ENCODE peak calls at places on chromosomes 6 and 20, in seven cellular contexts. K is GM12878, P is transverse colon, W is endothelial cell of umbilical vein, C is K562, I is HCT116, Z is GM12891. A is an unnamed sample.

GRCh38 chr6:64932486-64932885 is 774.5 kb downstream of the EYS start:
- DNase-seq in K (no peak), C (no peak), P (no peak), Z (no peak), I (no peak), W (peak), A (no peak)

GRCh38 chr20:45036044-45036755 is 64.7 kb downstream of the KCNS1 start:
- DNase-seq in K (no peak), C (peak), Z (no peak), I (peak), W (peak), P (no peak), A (no peak)

GRCh38 chr6:47752801-47753200 is 29.0 kb upstream of the OPN5 start:
- DNase-seq in K (no peak), P (no peak), Z (no peak), W (no peak), I (no peak), C (no peak), A (no peak)

GRCh38 chr6:134123666-134124208 is 71.3 kb upstream of the SLC2A12 start:
- DNase-seq in Z (no peak), W (peak), P (no peak), K (peak), C (peak), I (peak), A (no peak)

GRCh38 chr20:34715384-34715783 is 11.2 kb downstream of the TP53INP2 start:
- DNase-seq in P (no peak), C (no peak), W (no peak), K (no peak), I (no peak), Z (no peak), A (no peak)

GRCh38 chr20:3777726-3778629 is 3.3 kb downstream of the SPEF1 start:
- DNase-seq in W (peak), Z (no peak), P (peak), C (no peak), I (no peak), K (no peak), A (peak)

GRCh38 chr6:147207851-147208754 is 3.9 kb downstream of the STXBP5 start:
- DNase-seq in C (no peak), I (no peak), P (no peak), W (no peak), K (no peak), Z (no peak), A (no peak)

GRCh38 chr6:49979584-49979983 is 10.2 kb upstream of the DEFB113 start:
- DNase-seq in C (no peak), W (no peak), P (no peak), K (peak), Z (no peak), I (no peak), A (no peak)

GRCh38 chr6:137145421-137145820 is 28.0 kb downstream of the IL22RA2 start:
- DNase-seq in P (no peak), Z (no peak), K (no peak), W (no peak), I (no peak), C (no peak), A (no peak)

GRCh38 chr6:149963212-149963461 is 606 bp upstream of the ULBP1 start:
- DNase-seq in P (no peak), C (no peak), Z (no peak), W (no peak), I (peak), K (no peak), A (no peak)

GRCh38 chr6:157443066-157443800 is 62.2 kb downstream of the ZDHHC14 start:
- DNase-seq in P (no peak), C (no peak), I (no peak), Z (no peak), K (peak), W (no peak), A (no peak)

GRCh38 chr6:13765570-13765969 is 48.8 kb downstream of the MCUR1 start:
- DNase-seq in P (no peak), K (no peak), Z (no peak), W (no peak), I (no peak), C (no peak), A (no peak)

GRCh38 chr6:139881251-139881650 is 506.8 kb upstream of the CITED2 start:
- DNase-seq in P (no peak), I (no peak), C (no peak), K (no peak), W (no peak), Z (no peak), A (no peak)

GRCh38 chr6:76881414-76881813 is 581.9 kb downstream of the HTR1B start:
- DNase-seq in Z (no peak), W (no peak), C (no peak), P (no peak), K (no peak), I (no peak), A (no peak)

GRCh38 chr20:25178563-25179438 is 16.7 kb upstream of the ENTPD6 start:
- DNase-seq in Z (no peak), P (no peak), C (peak), W (peak), I (peak), K (no peak), A (no peak)

GRCh38 chr6:162798546-162798945 is 70.8 kb downstream of the PACRG start:
- DNase-seq in Z (no peak), I (no peak), K (no peak), P (no peak), W (no peak), C (no peak), A (no peak)

GRCh38 chr6:41039060-41039998 is at the start of gene UNC5CL:
- DNase-seq in P (peak), K (no peak), W (peak), C (peak), Z (peak), I (peak), A (peak)

GRCh38 chr6:158662607-158663464 is 13.0 kb downstream of the SYTL3 start:
- DNase-seq in Z (no peak), W (no peak), P (no peak), I (no peak), C (no peak), K (no peak), A (peak)

GRCh38 chr6:159594750-159595117 is 98.3 kb downstream of the SOD2 start:
- DNase-seq in W (peak), K (no peak), C (no peak), I (peak), P (no peak), Z (no peak), A (no peak)

GRCh38 chr20:63178889-63179751 is 36.8 kb downstream of the YTHDF1 start:
- DNase-seq in K (no peak), W (no peak), C (peak), Z (peak), I (peak), P (peak), A (no peak)

GRCh38 chr6:127119361-127120108 is 1.1 kb downstream of the RSPO3 start:
- DNase-seq in P (no peak), K (no peak), W (peak), I (no peak), Z (peak), C (no peak), A (peak)

GRCh38 chr6:20953019-20953418 is 418.8 kb downstream of the CDKAL1 start:
- DNase-seq in I (no peak), W (peak), K (no peak), P (no peak), C (no peak), Z (no peak), A (no peak)

GRCh38 chr20:51688600-51688999 is 79.6 kb downstream of the ATP9A start:
- DNase-seq in W (no peak), Z (no peak), I (no peak), K (no peak), C (no peak), P (no peak), A (no peak)

GRCh38 chr20:50919567-50919966 is 11.7 kb downstream of the ADNP start:
- DNase-seq in P (peak), Z (no peak), I (no peak), K (no peak), C (peak), W (no peak), A (no peak)

GRCh38 chr20:62137092-62137384 is 6.2 kb downstream of the PSMA7 start:
- DNase-seq in W (no peak), C (no peak), K (no peak), Z (no peak), P (no peak), I (no peak), A (no peak)

GRCh38 chr20:62133864-62134263 is 9.3 kb downstream of the PSMA7 start:
- DNase-seq in C (no peak), P (no peak), W (no peak), K (no peak), Z (peak), I (no peak), A (no peak)

GRCh38 chr20:62136283-62137091 is 6.7 kb downstream of the PSMA7 start:
- DNase-seq in C (peak), Z (no peak), P (peak), W (peak), K (no peak), I (peak), A (peak)

GRCh38 chr20:62134735-62135231 is 8.4 kb downstream of the PSMA7 start:
- DNase-seq in Z (no peak), I (no peak), C (no peak), K (no peak), W (peak), P (no peak), A (no peak)

DNA sequence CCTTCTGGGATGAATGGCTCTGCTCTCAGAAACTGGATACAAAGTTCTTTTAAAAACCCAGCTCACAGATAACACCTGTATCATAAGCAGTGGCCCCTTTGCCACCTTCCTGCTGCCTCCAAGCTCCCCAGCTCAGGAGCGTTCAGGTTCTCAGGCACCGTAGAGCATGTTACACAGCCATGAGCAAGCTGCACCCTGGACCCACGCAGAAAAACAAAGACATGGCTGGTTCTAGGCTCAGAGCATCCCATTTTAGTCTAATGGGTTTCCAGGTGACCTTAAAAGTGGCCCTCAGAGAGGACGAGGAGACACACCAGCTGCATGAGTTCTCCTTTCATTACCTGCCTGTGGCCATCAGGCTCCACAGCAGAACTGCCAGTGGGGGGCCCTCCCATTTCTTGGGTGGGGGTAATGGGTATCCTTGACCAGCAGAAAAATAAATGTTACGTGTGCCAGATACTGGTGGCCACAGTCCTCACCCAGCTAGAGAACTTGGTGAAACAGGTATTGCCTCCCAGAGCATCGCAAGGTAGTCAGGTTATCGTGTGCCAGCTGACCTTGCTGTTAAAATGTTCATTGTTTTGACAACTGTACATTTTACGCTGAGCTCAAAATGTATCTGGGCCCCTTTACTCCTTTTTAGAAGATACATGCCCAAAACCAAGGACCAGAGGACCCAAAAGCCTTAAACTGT is 7.5 kb downstream of the PSMA7 start:
- DNase-seq in K (no peak), Z (no peak), W (no peak), P (no peak), I (no peak), C (no peak), A (no peak)
- TF ChIP-seq POLR2AphosphoS5 in K (peak), Z (peak), W (no peak), P (no peak), I (peak), C (peak), A (no peak)

GRCh38 chr6:44257007-44257752 is at the start of gene SLC35B2:
- DNase-seq in C (peak), Z (no peak), W (peak), P (peak), I (no peak), K (no peak), A (peak)

GRCh38 chr6:44258325-44258863 is 1.1 kb upstream of the SLC35B2 start:
- DNase-seq in P (no peak), Z (no peak), W (no peak), K (no peak), C (no peak), I (no peak), A (no peak)

GRCh38 chr6:44256291-44257006 is 879 bp downstream of the SLC35B2 start:
- DNase-seq in Z (no peak), P (peak), K (no peak), I (no peak), W (no peak), C (no peak), A (no peak)

GRCh38 chr6:44258921-44259320 is 1.6 kb upstream of the SLC35B2 start:
- DNase-seq in Z (no peak), W (no peak), C (no peak), P (no peak), I (no peak), K (no peak), A (no peak)

DNA sequence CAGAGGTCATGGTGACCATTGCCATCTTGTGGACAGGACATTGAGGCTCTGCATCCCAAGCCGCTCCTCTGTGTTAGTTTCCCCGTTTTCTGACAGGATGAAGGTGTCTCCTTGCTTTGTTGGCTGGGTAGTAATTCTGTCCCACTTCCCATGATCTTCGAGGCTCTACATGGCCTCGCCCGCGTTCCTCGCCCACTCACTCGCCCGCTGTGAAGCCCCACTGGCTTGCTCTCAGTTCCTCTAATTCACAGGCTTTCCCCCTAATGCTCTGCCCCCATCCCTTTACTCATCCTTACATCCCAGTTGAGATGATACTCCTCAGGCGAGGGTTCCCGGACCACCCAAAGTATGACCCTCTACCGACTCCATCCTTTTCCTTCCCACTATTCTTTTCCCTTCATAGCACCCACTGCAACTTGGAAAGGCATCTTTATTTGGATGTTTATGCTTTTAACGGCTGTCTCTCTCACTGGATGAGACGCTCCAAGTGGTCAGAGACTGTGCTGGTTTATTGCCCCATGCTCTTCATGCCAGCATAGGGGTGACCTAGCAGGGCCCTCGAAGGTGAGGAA is 511 bp upstream of the SLC35B2 start:
- DNase-seq in I (no peak), Z (no peak), P (no peak), W (no peak), K (no peak), C (no peak), A (no peak)
- TF ChIP-seq POLR2A in I (no peak), Z (peak), P (peak), W (no peak), K (no peak), C (peak), A (no peak)

GRCh38 chr6:112785408-112785807 is 438.3 kb downstream of the RFPL4B start:
- DNase-seq in C (no peak), P (no peak), I (no peak), W (no peak), K (no peak), Z (no peak), A (no peak)

GRCh38 chr6:112781236-112781635 is 434.1 kb downstream of the RFPL4B start:
- DNase-seq in K (no peak), P (no peak), Z (no peak), W (peak), C (no peak), I (no peak), A (no peak)

DNA sequence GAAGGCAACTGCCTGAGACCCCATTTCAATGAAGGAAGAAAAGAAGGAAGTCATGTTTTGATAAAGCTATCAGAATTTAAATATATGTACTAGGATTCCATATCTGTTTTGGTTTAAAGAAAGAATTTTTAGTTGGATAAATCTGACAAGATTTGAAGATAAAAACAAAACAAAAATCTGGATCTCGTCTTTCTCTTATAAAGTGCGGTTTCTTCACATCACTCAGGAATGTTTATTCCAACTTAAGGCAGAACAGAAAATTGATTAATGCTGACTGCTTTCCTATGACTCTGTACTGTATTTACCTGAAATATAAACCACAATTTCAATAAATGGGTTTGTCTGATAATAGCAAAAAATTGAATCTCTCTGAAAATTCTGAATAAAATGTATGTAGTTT is 439.7 kb downstream of the RFPL4B start:
- DNase-seq in W (no peak), P (no peak), C (no peak), I (no peak), K (no peak), Z (no peak), A (no peak)
- TF ChIP-seq POLR2AphosphoS5 in W (no peak), P (no peak), C (no peak), I (no peak), K (no peak), Z (no peak), A (no peak)

DNA sequence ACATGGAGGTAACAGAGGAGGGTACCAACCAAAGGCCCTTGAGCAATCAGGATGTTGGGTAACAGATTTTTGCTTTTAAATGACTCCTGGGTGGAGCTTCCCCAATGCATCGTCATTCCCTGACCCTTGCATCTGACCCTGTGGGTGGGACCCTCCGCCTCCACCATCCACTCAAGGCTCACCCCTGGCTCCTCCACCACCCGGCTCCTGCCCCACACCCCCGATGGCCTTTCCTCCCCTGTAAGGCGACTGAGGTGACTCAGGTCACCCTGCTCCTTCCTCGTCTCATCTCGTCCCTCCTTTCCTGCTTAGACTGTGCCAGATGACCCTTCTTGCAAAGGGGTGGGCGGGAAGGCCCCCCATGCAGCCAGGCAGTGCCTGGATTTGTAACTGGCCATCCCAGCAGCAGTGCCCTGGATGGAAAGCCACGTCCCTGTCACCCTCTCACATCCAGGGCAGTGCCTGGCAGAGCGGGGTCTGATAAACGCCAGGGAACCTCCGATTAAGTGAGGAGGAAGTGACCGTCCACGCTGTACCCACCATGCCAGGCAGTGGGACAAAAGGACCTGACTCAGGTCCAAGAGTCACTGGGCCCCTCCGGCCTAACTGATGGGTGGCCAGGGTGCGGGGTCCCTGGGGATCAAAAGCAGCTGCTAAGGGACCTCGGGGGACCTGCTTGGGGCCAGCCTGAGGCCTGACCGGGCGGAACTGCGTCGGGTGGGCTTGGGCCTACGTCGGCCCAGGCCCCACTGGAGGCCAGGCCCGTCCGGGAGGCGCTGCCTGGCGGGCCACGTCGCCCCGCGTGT is 624 bp upstream of the NPEPL1 start:
- DNase-seq in Z (no peak), W (no peak), K (no peak), C (no peak), I (no peak), P (peak), A (peak)
- TF ChIP-seq POLR2A in Z (no peak), W (no peak), K (no peak), C (no peak), I (no peak), P (no peak), A (peak)

GRCh38 chr6:43468748-43469681 is 8.4 kb upstream of the TJAP1 start:
- DNase-seq in K (no peak), W (no peak), C (no peak), P (no peak), Z (no peak), I (no peak), A (no peak)
- TF ChIP-seq POLR2AphosphoS5 in K (no peak), W (no peak), C (no peak), P (no peak), Z (no peak), I (no peak), A (no peak)

DNA sequence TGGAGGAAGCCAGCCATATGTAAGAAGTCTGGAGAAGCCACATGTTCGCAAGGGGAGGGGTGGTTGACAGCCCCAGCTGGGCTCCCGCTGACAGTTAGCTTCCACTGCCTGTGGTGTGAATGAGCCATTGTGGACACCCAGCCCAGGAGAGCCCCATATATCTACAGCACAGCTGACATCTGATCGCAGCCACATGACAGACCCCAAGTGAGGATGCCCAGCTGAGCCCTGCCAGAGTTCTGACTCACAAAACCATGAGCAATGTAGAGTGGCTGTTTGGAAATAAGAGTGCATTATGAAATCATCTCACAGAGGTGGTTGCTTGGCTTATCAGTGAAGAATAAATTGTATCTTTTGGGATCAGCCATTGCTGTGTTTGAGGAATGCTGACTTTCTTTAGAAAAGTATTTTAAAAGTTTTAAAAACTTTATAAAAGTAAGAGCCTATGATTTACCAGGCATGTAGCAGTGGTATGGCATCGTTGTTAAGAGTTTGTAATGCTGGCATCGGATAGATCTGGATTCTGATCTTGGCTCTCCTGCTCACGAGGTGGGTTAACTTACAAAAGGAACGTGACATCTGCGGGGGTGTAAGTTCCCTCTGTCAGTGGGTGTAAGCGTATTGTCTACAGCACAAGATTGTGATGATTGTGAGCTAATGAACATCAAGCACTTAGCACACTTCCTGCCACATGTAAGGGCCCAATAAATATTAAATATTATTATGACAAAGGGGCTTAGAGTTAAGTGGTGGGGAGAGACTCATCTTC is 24.1 kb downstream of the CFAP61 start:
- DNase-seq in I (no peak), K (no peak), C (no peak), W (no peak), P (no peak), Z (no peak), A (no peak)
- TF ChIP-seq POLR2A in I (no peak), K (no peak), C (no peak), W (no peak), P (no peak), Z (no peak), A (no peak)